ENCODE peak calls at places on chromosomes 2 and 18, in four cellular contexts. Q, V, S and Z are unnamed samples.

GRCh38 chr18:35982404-35983114 is 10.1 kb downstream of the RMP24 start:
- DNase-seq in Q (no peak), V (peak), S (peak), Z (no peak)

GRCh38 chr2:239700946-239701345 is 300.1 kb upstream of the HDAC4 start:
- DNase-seq in V (no peak), Q (peak), S (no peak), Z (no peak)

GRCh38 chr2:152635635-152636298 is 81.5 kb downstream of the PRPF40A start:
- DNase-seq in S (peak), Q (peak), V (no peak), Z (peak)

GRCh38 chr2:16553222-16553621 is 112.4 kb downstream of the CYRIA start:
- DNase-seq in S (peak), Q (peak), V (no peak), Z (no peak)

GRCh38 chr2:152730591-152731333 is 12.3 kb downstream of the ARL6IP6 start:
- DNase-seq in V (no peak), S (peak), Q (no peak), Z (no peak)

GRCh38 chr18:6660334-6660733 is 69.2 kb upstream of the ARHGAP28 start:
- DNase-seq in V (peak), S (no peak), Q (no peak), Z (no peak)

GRCh38 chr2:217090024-217090473 is 230.2 kb upstream of the TNP1 start:
- DNase-seq in Q (no peak), S (peak), V (no peak), Z (no peak)

GRCh38 chr2:205376071-205376470 is 306.2 kb upstream of the NRP2 start:
- DNase-seq in V (peak), S (no peak), Q (no peak), Z (no peak)

GRCh38 chr18:61823595-61823994 is 69.2 kb downstream of the RNF152 start:
- DNase-seq in V (no peak), Q (no peak), S (no peak), Z (no peak)

GRCh38 chr2:151669585-151670081 is 64.6 kb downstream of the NEB start:
- DNase-seq in Q (no peak), S (no peak), V (no peak), Z (no peak)

GRCh38 chr2:96391153-96391827 is 55.7 kb downstream of the NCAPH start:
- DNase-seq in S (no peak), Q (no peak), V (no peak), Z (no peak)

GRCh38 chr2:176556383-176556782 is 287.1 kb downstream of the MTX2 start:
- DNase-seq in S (no peak), V (no peak), Q (no peak), Z (no peak)

GRCh38 chr18:9661564-9661963 is 46.5 kb upstream of the RAB31 start:
- DNase-seq in Q (no peak), S (no peak), V (no peak), Z (no peak)

GRCh38 chr2:135299656-135300244 is 231.3 kb downstream of the ZRANB3 start:
- DNase-seq in S (peak), Q (no peak), V (no peak), Z (no peak)

GRCh38 chr2:161208527-161209139 is 48.4 kb downstream of the TANK start:
- DNase-seq in S (peak), V (peak), Q (peak), Z (no peak)

GRCh38 chr2:188291617-188292445 is at the start of gene GULP1:
- DNase-seq in V (peak), S (peak), Q (peak), Z (peak)

GRCh38 chr2:137333386-137333972 is 568.1 kb downstream of the THSD7B start:
- DNase-seq in Q (no peak), V (no peak), S (no peak), Z (no peak)

GRCh38 chr2:210399440-210400041 is 77.0 kb downstream of the LANCL1 start:
- DNase-seq in V (no peak), S (peak), Q (no peak), Z (no peak)

GRCh38 chr2:240413813-240414429 is 21.5 kb upstream of the GPC1 start:
- DNase-seq in Q (no peak), S (no peak), V (no peak), Z (no peak)

GRCh38 chr2:200624660-200625059 is 38.8 kb downstream of the AOX1 start:
- DNase-seq in Q (no peak), S (peak), V (no peak), Z (no peak)

GRCh38 chr18:36663312-36663711 is 165.5 kb downstream of the TPGS2 start:
- DNase-seq in Q (no peak), V (no peak), S (no peak), Z (no peak)

GRCh38 chr18:43680096-43680495 is 402.8 kb upstream of the SYT4 start:
- DNase-seq in S (no peak), V (peak), Q (no peak), Z (no peak)
- H3K4me3 ChIP-seq in S (no peak), V (no peak), Q (no peak), Z (no peak)

DNA sequence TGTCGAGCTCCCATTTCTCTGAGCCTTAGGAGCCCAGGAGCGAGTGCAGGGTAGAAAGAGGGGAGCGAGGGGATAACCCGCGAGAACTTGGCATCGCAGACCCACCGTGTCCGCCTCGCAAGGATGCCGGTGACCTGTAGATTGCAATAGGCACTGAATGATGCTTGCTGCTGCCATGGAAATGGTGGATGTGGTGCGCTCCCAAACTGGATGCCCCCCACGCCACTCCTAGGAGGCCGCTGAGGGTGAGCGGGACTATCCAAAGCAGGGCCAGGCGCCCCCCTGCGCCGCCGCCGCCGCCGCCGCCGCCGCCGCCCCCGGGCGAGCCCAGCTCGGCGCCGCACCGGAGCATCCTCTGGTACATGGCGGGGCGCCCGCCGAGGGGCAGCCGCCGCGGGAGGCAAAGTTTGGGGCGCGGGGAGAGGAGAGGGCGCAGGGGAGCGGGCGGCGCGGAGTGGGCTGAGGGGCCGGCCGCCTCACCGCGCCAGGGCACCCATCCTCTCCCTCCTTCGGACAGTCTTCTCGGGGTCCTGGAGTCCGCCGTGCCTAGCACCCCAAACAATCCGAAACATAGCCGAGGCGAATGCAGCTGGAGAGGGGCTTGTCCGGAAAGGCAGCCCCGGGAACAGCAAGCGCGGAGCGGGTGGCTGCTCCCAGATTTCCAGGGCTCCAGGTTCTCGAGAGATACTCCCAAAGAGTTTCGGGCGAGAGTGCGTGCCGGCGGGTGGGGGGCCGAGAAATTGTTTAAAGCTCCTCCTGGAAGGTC is 685.2 kb downstream of the NRXN1 start:
- DNase-seq in V (no peak), Q (no peak), S (no peak), Z (no peak)
- H3K4me3 ChIP-seq in V (no peak), Q (no peak), S (no peak), Z (peak)

DNA sequence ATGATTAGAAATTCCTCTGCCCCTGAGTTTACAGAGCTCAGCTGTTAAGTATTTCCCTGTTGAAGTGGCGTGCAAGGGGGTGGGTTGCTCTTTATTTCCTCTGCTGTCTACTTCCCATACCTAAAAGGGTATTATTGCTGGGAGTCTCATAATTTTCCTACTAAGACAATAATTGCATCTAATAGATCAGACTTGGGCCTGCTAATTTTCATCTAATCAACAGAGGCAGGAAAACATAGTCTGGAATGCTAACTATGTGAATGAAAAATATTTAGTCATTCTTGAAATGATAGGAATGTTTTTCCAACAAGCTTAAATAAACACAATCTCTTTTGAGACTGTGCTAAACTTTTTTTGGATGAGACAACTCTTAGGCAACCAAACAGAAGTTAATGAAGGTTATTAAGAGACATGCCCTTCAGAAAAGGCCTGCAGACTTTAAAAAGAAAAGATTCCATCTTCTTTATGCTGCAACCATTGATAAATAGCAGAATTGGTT is 111.4 kb downstream of the FEZ2 start:
- DNase-seq in V (no peak), S (peak), Q (no peak), Z (no peak)
- H3K4me3 ChIP-seq in V (no peak), S (no peak), Q (no peak), Z (no peak)

GRCh38 chr2:232875256-232876070 is 5.4 kb downstream of the SNORC start:
- DNase-seq in S (no peak), V (no peak), Q (no peak), Z (no peak)
- H3K4me3 ChIP-seq in S (no peak), V (no peak), Q (no peak), Z (peak)

GRCh38 chr2:241821460-241822263 is 12.7 kb downstream of the NEU4 start:
- DNase-seq in V (no peak), S (no peak), Q (peak), Z (no peak)
- H3K4me3 ChIP-seq in V (no peak), S (no peak), Q (no peak), Z (no peak)

GRCh38 chr2:131044078-131044756 is 49.0 kb downstream of the FAM168B start:
- DNase-seq in S (no peak), Q (peak), V (no peak), Z (no peak)

GRCh38 chr2:131043199-131044077 is 49.8 kb downstream of the FAM168B start:
- DNase-seq in V (no peak), Q (peak), S (no peak), Z (no peak)

GRCh38 chr2:131041402-131042160 is 51.7 kb downstream of the FAM168B start:
- DNase-seq in V (no peak), Q (peak), S (no peak), Z (no peak)

GRCh38 chr2:131040661-131041401 is 52.4 kb downstream of the FAM168B start:
- DNase-seq in Q (peak), V (no peak), S (peak), Z (no peak)

DNA sequence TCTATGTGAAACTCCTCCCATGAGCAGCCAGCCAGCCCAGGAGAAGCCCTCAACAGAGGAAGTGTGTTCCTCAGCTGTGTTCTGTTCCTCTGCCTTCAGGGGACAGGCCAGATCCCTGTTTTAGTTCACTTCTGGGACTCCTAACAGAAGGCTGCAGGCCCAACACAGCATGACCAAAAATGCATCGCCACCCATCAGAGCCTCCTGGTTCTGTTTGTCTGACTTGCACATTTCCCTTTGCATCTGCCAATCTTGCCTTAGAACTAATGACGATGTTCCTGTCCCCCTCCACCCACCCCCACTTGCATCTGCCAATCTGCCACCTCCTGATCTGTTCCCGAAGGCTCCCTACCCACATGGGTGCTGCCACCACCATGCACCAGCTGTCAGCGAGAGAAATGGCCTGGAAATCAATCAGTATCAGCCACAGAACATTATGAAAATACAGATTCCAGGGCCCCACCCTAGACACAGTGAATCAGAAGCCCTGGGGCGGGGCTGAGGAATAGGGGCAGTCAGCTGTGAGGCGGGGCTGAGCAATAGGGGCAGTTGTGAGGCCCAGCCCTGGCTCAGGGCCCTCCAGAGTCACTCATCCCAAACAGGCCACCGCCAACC is 51.0 kb downstream of the FAM168B start:
- DNase-seq in Q (peak), V (no peak), S (no peak), Z (no peak)
- H3K4me3 ChIP-seq in Q (no peak), V (no peak), S (no peak), Z (no peak)

DNA sequence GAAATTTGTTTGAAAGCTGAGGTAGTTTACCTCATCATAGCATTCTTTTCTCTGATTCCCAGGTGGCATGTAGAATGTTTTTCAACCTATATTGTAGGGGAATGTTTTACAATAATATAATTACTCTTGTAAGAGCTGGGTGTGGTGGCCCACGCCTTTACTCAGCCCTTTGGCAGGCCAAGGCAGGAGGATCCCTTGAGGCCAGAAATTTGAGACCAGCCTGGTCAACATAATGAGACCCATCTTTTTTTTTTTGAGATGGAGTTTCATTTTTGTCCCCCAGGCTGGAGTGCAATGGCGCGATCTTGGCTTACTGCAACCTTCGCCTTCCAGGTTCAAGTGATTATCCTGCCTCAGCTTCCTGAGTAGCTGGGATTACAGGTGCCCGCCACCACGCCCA is 3.6 kb downstream of the USP39 start:
- DNase-seq in V (no peak), S (no peak), Q (no peak), Z (no peak)
- H3K4me3 ChIP-seq in V (no peak), S (no peak), Q (no peak), Z (no peak)

DNA sequence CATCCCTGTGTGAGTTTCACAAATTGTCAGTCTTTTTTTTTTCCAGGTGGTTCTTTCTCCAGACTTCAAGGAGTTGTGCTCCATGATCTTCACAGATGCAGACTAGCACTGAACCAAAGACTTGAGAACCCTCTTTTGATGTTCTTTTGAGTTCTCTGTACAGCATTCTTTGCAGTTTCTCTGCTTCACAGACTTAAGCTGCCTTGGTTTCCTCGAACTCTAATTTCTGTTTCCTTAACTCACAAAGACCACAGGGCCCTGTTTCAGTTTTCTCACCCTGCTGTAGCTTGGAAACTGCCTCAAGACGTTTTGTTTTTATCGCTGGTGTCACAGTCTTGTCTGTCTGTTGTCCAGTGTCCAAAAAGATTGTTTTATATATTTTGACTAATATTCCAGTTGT is 96.8 kb upstream of the MC4R start:
- DNase-seq in Q (no peak), S (peak), V (no peak), Z (no peak)
- H3K4me3 ChIP-seq in Q (no peak), S (no peak), V (no peak), Z (peak)

GRCh38 chr18:23238152-23238531 is 102.9 kb downstream of the CABLES1 start:
- DNase-seq in V (no peak), Q (peak), S (peak), Z (peak)
- H3K4me3 ChIP-seq in V (no peak), Q (no peak), S (peak), Z (peak)

DNA sequence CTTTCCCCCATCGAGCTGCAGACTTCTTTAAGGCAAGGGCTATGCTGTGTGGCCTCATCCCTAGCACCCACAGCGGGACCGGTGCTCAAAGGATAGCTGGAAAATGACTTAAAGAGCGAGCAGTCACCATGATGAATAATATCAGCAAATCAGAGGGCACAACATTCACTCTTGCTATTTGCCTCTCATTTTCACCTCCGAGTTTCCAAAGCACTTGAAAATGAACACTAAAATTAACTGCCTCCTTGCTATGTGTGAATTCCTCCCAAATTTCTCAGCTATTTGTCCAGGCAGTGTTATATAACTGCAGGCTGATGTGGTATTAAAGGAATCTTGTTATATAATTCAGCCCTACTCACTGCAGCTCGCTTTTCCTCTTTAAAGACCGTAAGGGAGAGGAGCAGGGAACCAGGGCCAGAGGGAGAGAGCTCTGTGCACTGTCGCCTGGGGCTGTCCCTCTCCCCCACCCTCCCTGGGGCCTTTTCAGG is 1.5 kb downstream of the CYS1 start:
- DNase-seq in V (no peak), Q (no peak), S (peak), Z (no peak)
- H3K4me3 ChIP-seq in V (peak), Q (no peak), S (peak), Z (peak)